ENCODE peak calls at places on chromosomes 4 and X, in four cellular contexts. O, D, P and L are unnamed samples. For H3K36me3, the result is how much of the 10 kb centered on the place peaks cover.

GRCh38 chr4:26204911-26205368 is 115.9 kb upstream of the RBPJ start:
- DNase-seq in P (no peak), D (no peak), O (no peak), L (no peak)

GRCh38 chr4:110371016-110371795 is 104.7 kb upstream of the ENPEP start:
- DNase-seq in P (no peak), D (no peak), O (no peak), L (no peak)

GRCh38 chr4:184534511-184535391 is 60.4 kb upstream of the IRF2 start:
- DNase-seq in P (no peak), O (peak), D (peak), L (no peak)

GRCh38 chr4:35364321-35364870 is 879.9 kb downstream of the ARAP2 start:
- DNase-seq in O (no peak), P (no peak), D (no peak), L (no peak)

GRCh38 chrX:109934434-109934833 is 68.5 kb upstream of the TMEM164 start:
- DNase-seq in O (no peak), P (no peak), D (no peak), L (no peak)

GRCh38 chr4:6724461-6725111 is 8.6 kb downstream of the BLOC1S4 start:
- DNase-seq in D (no peak), O (no peak), P (no peak), L (no peak)

GRCh38 chrX:44843753-44844152 is at the start of gene DUSP21:
- DNase-seq in P (no peak), O (peak), D (no peak), L (no peak)

GRCh38 chrX:119474615-119475388 is 6.6 kb downstream of the SLC25A5 start:
- DNase-seq in D (no peak), P (no peak), O (no peak), L (no peak)

GRCh38 chr4:86441175-86441960 is 81.5 kb upstream of the MAPK10 start:
- DNase-seq in O (no peak), P (no peak), D (no peak), L (no peak)

GRCh38 chr4:140851804-140852203 is 95.6 kb upstream of the TBC1D9 start:
- DNase-seq in P (no peak), D (no peak), O (no peak), L (no peak)

GRCh38 chr4:185322805-185323204 is 72.9 kb downstream of the LRP2BP start:
- DNase-seq in D (no peak), P (no peak), O (no peak), L (no peak)

GRCh38 chr4:627751-628150 is 2.4 kb downstream of the PDE6B start:
- DNase-seq in O (no peak), D (no peak), P (no peak), L (no peak)

GRCh38 chr4:19844436-19844835 is 407.3 kb upstream of the SLIT2 start:
- DNase-seq in D (no peak), P (no peak), O (no peak), L (no peak)

GRCh38 chr4:140924761-140925392 is 168.7 kb upstream of the TBC1D9 start:
- DNase-seq in P (no peak), D (no peak), O (no peak), L (no peak)

GRCh38 chr4:56743550-56743949 is 62.5 kb upstream of the HOPX start:
- DNase-seq in D (no peak), O (no peak), P (no peak), L (no peak)

GRCh38 chrX:69121321-69122000 is 43.8 kb downstream of the PJA1 start:
- DNase-seq in D (no peak), O (no peak), P (no peak), L (no peak)

GRCh38 chrX:129957241-129958099 is 25.0 kb upstream of the BCORL1 start:
- DNase-seq in O (peak), D (no peak), P (peak), L (no peak)

GRCh38 chr4:86944964-86945781 is 10.4 kb downstream of the AFF1 start:
- DNase-seq in O (no peak), P (no peak), D (no peak), L (no peak)

GRCh38 chr4:184748251-184748652 is 14.4 kb upstream of the CENPU start:
- DNase-seq in D (no peak), O (no peak), P (no peak), L (no peak)

GRCh38 chr4:23930750-23931488 is 41.1 kb upstream of the PPARGC1A start:
- DNase-seq in O (no peak), P (no peak), D (peak), L (no peak)

GRCh38 chr4:1711055-1711905 is 839 bp downstream of the SLBP start:
- DNase-seq in P (no peak), O (peak), D (no peak), L (no peak)

GRCh38 chrX:14038375-14039077 is 8.8 kb upstream of the GEMIN8 start:
- DNase-seq in O (no peak), D (no peak), P (no peak), L (no peak)

GRCh38 chr4:166763018-166763417 is 471.3 kb downstream of the SPOCK3 start:
- DNase-seq in D (no peak), O (no peak), P (no peak), L (no peak)

GRCh38 chr4:121789960-121790829 is 10.9 kb upstream of the EXOSC9 start:
- DNase-seq in P (no peak), D (no peak), O (peak), L (no peak)
- TF ChIP-seq TCF7L2 in P (no peak), D (no peak), O (no peak), L (no peak)

GRCh38 chr4:145821771-145822170 is 116.9 kb downstream of the ZNF827 start:
- DNase-seq in D (no peak), P (no peak), O (no peak), L (no peak)

GRCh38 chr4:145827885-145828284 is 110.7 kb downstream of the ZNF827 start:
- DNase-seq in D (no peak), O (no peak), P (no peak), L (no peak)

GRCh38 chr4:145825255-145825654 is 113.4 kb downstream of the ZNF827 start:
- DNase-seq in P (no peak), O (peak), D (no peak), L (no peak)

GRCh38 chr4:145823743-145824142 is 114.9 kb downstream of the ZNF827 start:
- DNase-seq in D (no peak), P (no peak), O (no peak), L (no peak)

DNA sequence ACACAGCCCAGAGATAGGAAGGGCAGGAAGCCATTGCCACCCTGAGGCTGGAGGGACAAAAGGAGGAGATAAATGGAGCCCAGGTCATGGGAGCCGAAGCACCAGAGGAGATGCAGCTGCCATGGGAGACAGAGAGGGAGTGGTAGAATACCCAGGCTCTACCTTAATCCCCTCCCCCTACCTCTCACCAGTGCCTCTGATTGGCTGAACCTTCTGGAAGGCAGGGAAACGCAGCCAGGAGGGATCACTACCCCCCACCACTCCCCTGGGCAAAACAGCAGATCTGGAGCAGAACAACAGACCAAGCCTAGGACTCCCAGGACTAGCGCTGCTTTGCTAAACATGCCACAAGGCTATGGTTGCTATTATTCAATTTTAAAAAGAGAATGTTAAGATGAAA is 114.2 kb downstream of the ZNF827 start:
- DNase-seq in O (no peak), D (no peak), P (no peak), L (no peak)
- H3K36me3 ChIP-seq in O (under half), D (under half), P (under half), L (under half)

GRCh38 chr4:97866821-97867556 is 276.3 kb downstream of the STPG2 start:
- DNase-seq in D (no peak), P (no peak), O (no peak), L (no peak)
- TF ChIP-seq REST in D (no peak), P (no peak), O (no peak), L (no peak)

GRCh38 chr4:72119946-72120345 is 88.1 kb downstream of the NPFFR2 start:
- DNase-seq in P (no peak), D (no peak), O (no peak), L (no peak)
- TF ChIP-seq TCF7L2 in P (no peak), D (no peak), O (no peak), L (no peak)